ENCODE peak calls at places on chromosomes 4 and X, in five cellular contexts. One of them, this sample, is unnamed.
A peak's percentile ranks its signal among the peaks of the same experiment; 100 is the strongest.

GRCh38 chr4:25531272-25531671 is 124.4 kb upstream of the SLC34A2 start:
- DNase-seq in stimulated activated CD8-positive, alpha-beta memory T cell treated with anti-CD3 and anti-CD28 coated beads, Interleukin-15, amount 100 ng/mL, for 24 hours: no peak
- DNase-seq in nephron progenitor cell: no peak
- DNase-seq in ACHN: peak; percentile 16
- DNase-seq in non-pigmented ciliary epithelial cell: no peak
- DNase-seq in this sample: no peak

GRCh38 chrX:38929966-38930421 is 128.7 kb downstream of the MID1IP1 start:
- DNase-seq in ACHN: no peak
- DNase-seq in non-pigmented ciliary epithelial cell: peak; percentile 10
- DNase-seq in nephron progenitor cell: no peak
- DNase-seq in stimulated activated CD8-positive, alpha-beta memory T cell treated with anti-CD3 and anti-CD28 coated beads, Interleukin-15, amount 100 ng/mL, for 24 hours: no peak
- DNase-seq in this sample: peak; percentile 60

GRCh38 chr4:15659768-15660394 is 4.7 kb upstream of the FBXL5 start:
- DNase-seq in stimulated activated CD8-positive, alpha-beta memory T cell treated with anti-CD3 and anti-CD28 coated beads, Interleukin-15, amount 100 ng/mL, for 24 hours: no peak
- DNase-seq in non-pigmented ciliary epithelial cell: no peak
- DNase-seq in ACHN: no peak
- DNase-seq in nephron progenitor cell: no peak
- DNase-seq in this sample: no peak

GRCh38 chr4:1291091-1291490 is 1.4 kb downstream of the MAEA start:
- DNase-seq in stimulated activated CD8-positive, alpha-beta memory T cell treated with anti-CD3 and anti-CD28 coated beads, Interleukin-15, amount 100 ng/mL, for 24 hours: no peak
- DNase-seq in non-pigmented ciliary epithelial cell: no peak
- DNase-seq in nephron progenitor cell: no peak
- DNase-seq in ACHN: no peak
- DNase-seq in this sample: no peak

GRCh38 chrX:40415675-40416074 is 165.1 kb upstream of the ATP6AP2 start:
- DNase-seq in nephron progenitor cell: no peak
- DNase-seq in stimulated activated CD8-positive, alpha-beta memory T cell treated with anti-CD3 and anti-CD28 coated beads, Interleukin-15, amount 100 ng/mL, for 24 hours: no peak
- DNase-seq in ACHN: no peak
- DNase-seq in non-pigmented ciliary epithelial cell: no peak
- DNase-seq in this sample: no peak

GRCh38 chr4:75834095-75834771 is 68.0 kb downstream of the PPEF2 start:
- DNase-seq in nephron progenitor cell: no peak
- DNase-seq in non-pigmented ciliary epithelial cell: no peak
- DNase-seq in stimulated activated CD8-positive, alpha-beta memory T cell treated with anti-CD3 and anti-CD28 coated beads, Interleukin-15, amount 100 ng/mL, for 24 hours: no peak
- DNase-seq in ACHN: no peak
- DNase-seq in this sample: no peak

GRCh38 chr4:99067617-99068016 is 21.0 kb downstream of the ADH5 start:
- DNase-seq in non-pigmented ciliary epithelial cell: no peak
- DNase-seq in nephron progenitor cell: no peak
- DNase-seq in stimulated activated CD8-positive, alpha-beta memory T cell treated with anti-CD3 and anti-CD28 coated beads, Interleukin-15, amount 100 ng/mL, for 24 hours: no peak
- DNase-seq in ACHN: no peak
- DNase-seq in this sample: no peak

GRCh38 chr4:98470831-98471230 is 187.6 kb downstream of the TSPAN5 start:
- DNase-seq in stimulated activated CD8-positive, alpha-beta memory T cell treated with anti-CD3 and anti-CD28 coated beads, Interleukin-15, amount 100 ng/mL, for 24 hours: no peak
- DNase-seq in nephron progenitor cell: no peak
- DNase-seq in ACHN: no peak
- DNase-seq in non-pigmented ciliary epithelial cell: no peak
- DNase-seq in this sample: no peak

GRCh38 chr4:16969696-16970135 is 71.3 kb upstream of the LDB2 start:
- DNase-seq in stimulated activated CD8-positive, alpha-beta memory T cell treated with anti-CD3 and anti-CD28 coated beads, Interleukin-15, amount 100 ng/mL, for 24 hours: no peak
- DNase-seq in nephron progenitor cell: no peak
- DNase-seq in ACHN: no peak
- DNase-seq in non-pigmented ciliary epithelial cell: peak; percentile 42
- DNase-seq in this sample: peak; percentile 19

GRCh38 chr4:10032625-10033024 is 11.3 kb upstream of the SLC2A9 start:
- DNase-seq in non-pigmented ciliary epithelial cell: peak; percentile 60
- DNase-seq in ACHN: peak; percentile 8
- DNase-seq in stimulated activated CD8-positive, alpha-beta memory T cell treated with anti-CD3 and anti-CD28 coated beads, Interleukin-15, amount 100 ng/mL, for 24 hours: no peak
- DNase-seq in nephron progenitor cell: no peak
- DNase-seq in this sample: no peak

GRCh38 chr4:87745058-87745842 is 54.1 kb upstream of the IBSP start:
- DNase-seq in non-pigmented ciliary epithelial cell: no peak
- DNase-seq in ACHN: no peak
- DNase-seq in stimulated activated CD8-positive, alpha-beta memory T cell treated with anti-CD3 and anti-CD28 coated beads, Interleukin-15, amount 100 ng/mL, for 24 hours: no peak
- DNase-seq in nephron progenitor cell: peak; percentile 9
- DNase-seq in this sample: no peak

GRCh38 chrX:12887767-12888166 is 18.7 kb upstream of the TLR8 start:
- DNase-seq in ACHN: no peak
- DNase-seq in nephron progenitor cell: no peak
- DNase-seq in stimulated activated CD8-positive, alpha-beta memory T cell treated with anti-CD3 and anti-CD28 coated beads, Interleukin-15, amount 100 ng/mL, for 24 hours: no peak
- DNase-seq in non-pigmented ciliary epithelial cell: no peak
- DNase-seq in this sample: no peak

GRCh38 chrX:1147641-1148515 is 64.6 kb downstream of the CRLF2 start:
- DNase-seq in stimulated activated CD8-positive, alpha-beta memory T cell treated with anti-CD3 and anti-CD28 coated beads, Interleukin-15, amount 100 ng/mL, for 24 hours: no peak
- DNase-seq in nephron progenitor cell: no peak
- DNase-seq in non-pigmented ciliary epithelial cell: no peak
- DNase-seq in ACHN: no peak
- DNase-seq in this sample: no peak

GRCh38 chr4:39636786-39637185 is 1.9 kb downstream of the SMIM14 start:
- DNase-seq in ACHN: peak; percentile 37
- DNase-seq in nephron progenitor cell: no peak
- DNase-seq in stimulated activated CD8-positive, alpha-beta memory T cell treated with anti-CD3 and anti-CD28 coated beads, Interleukin-15, amount 100 ng/mL, for 24 hours: no peak
- DNase-seq in non-pigmented ciliary epithelial cell: no peak
- DNase-seq in this sample: no peak

This sample was measured in BJ.